ENCODE peak calls at places on chromosomes 13 and 19, in four cellular contexts. D, P, G and L are unnamed samples.

GRCh38 chr19:1315470-1316166 is 29.9 kb downstream of the EFNA2 start:
- DNase-seq in D (peak; percentile 54), P (no peak), G (no peak), L (no peak)

GRCh38 chr13:89465366-89465765 is 1794.2 kb downstream of the SLITRK5 start:
- DNase-seq in D (peak; percentile 10), P (no peak), G (no peak), L (peak; percentile 75)

GRCh38 chr19:2288743-2289713 is 7.1 kb upstream of the PEAK3 start:
- DNase-seq in D (no peak), P (no peak), G (no peak), L (no peak)

GRCh38 chr19:3852614-3853254 is 16.1 kb downstream of the ZFR2 start:
- DNase-seq in D (peak; percentile 87), P (peak; percentile 7), G (no peak), L (peak; percentile 92)

GRCh38 chr13:56393549-56393948 is 747.2 kb upstream of the PRR20A start:
- DNase-seq in D (no peak), P (no peak), G (no peak), L (no peak)

GRCh38 chr19:38632476-38633213 is 13.7 kb downstream of the EIF3K start:
- DNase-seq in D (no peak), P (no peak), G (no peak), L (no peak)

GRCh38 chr13:92838786-92839185 is 387.8 kb upstream of the GPC6 start:
- DNase-seq in D (peak; percentile 93), P (peak; percentile 31), G (no peak), L (peak; percentile 98)

GRCh38 chr19:13428352-13428751 is 77.9 kb downstream of the CACNA1A start:
- DNase-seq in D (peak; percentile 49), P (no peak), G (no peak), L (peak; percentile 5)

GRCh38 chr19:14758816-14759215 is 19.5 kb downstream of the ADGRE2 start:
- DNase-seq in D (no peak), P (no peak), G (no peak), L (no peak)

GRCh38 chr13:40399756-40400155 is 266.7 kb downstream of the FOXO1 start:
- DNase-seq in D (no peak), P (no peak), G (no peak), L (no peak)

GRCh38 chr13:76225815-76226489 is 589.8 kb downstream of the LMO7 start:
- DNase-seq in D (peak; percentile 65), P (no peak), G (no peak), L (peak; percentile 98)

GRCh38 chr19:38285567-38285966 is 18.5 kb upstream of the C19orf33 start:
- DNase-seq in D (peak; percentile 75), P (no peak), G (no peak), L (peak; percentile 69)

GRCh38 chr19:6610934-6611370 is 20.0 kb upstream of the CD70 start:
- DNase-seq in D (peak; percentile 97), P (peak; percentile 90), G (no peak), L (peak; percentile 88)

GRCh38 chr19:13190781-13191540 is 40.8 kb downstream of the IER2 start:
- DNase-seq in D (no peak), P (no peak), G (no peak), L (no peak)

GRCh38 chr19:19179548-19180441 is 9.7 kb upstream of the MEF2B start:
- DNase-seq in D (no peak), P (no peak), G (no peak), L (no peak)

GRCh38 chr13:33296793-33297425 is 11.4 kb upstream of the STARD13 start:
- DNase-seq in D (no peak), P (no peak), G (no peak), L (no peak)

GRCh38 chr13:34334984-34335661 is 517.2 kb downstream of the RFC3 start:
- DNase-seq in D (no peak), P (no peak), G (no peak), L (no peak)

GRCh38 chr19:50435627-50436026 is 2.9 kb downstream of the MYBPC2 start:
- DNase-seq in D (no peak), P (no peak), G (no peak), L (no peak)

GRCh38 chr13:95087746-95088305 is 213.4 kb downstream of the ABCC4 start:
- DNase-seq in D (peak; percentile 73), P (no peak), G (no peak), L (peak; percentile 44)

GRCh38 chr13:104314926-104315535 is 1248.8 kb upstream of the SLC10A2 start:
- DNase-seq in D (peak; percentile 58), P (no peak), G (no peak), L (peak; percentile 52)